ENCODE peak calls at places on chromosomes 3 and 15, in four cellular contexts. F, O, H and D are unnamed samples.

GRCh38 chr3:21531909-21532308 is 219.1 kb downstream of the ZNF385D start:
- DNase-seq in F (no peak), H (no peak), O (no peak), D (no peak)

GRCh38 chr3:187265461-187265955 is 26.0 kb downstream of the MASP1 start:
- DNase-seq in O (no peak), F (peak), H (no peak), D (no peak)

GRCh38 chr3:32467333-32468070 is 35.1 kb downstream of the CMTM6 start:
- DNase-seq in O (peak), H (peak), F (no peak), D (peak)

GRCh38 chr3:100214574-100214964 is 46.2 kb upstream of the TBC1D23 start:
- DNase-seq in F (no peak), H (no peak), O (no peak), D (no peak)

GRCh38 chr3:9861201-9861600 is 17.4 kb upstream of the RPUSD3 start:
- DNase-seq in H (no peak), F (no peak), O (no peak), D (no peak)

GRCh38 chr3:8529197-8529637 is 27.6 kb downstream of the LMCD1 start:
- DNase-seq in H (peak), F (peak), O (peak), D (no peak)

GRCh38 chr15:33296050-33296449 is 14.7 kb upstream of the RYR3 start:
- DNase-seq in O (no peak), F (no peak), H (no peak), D (no peak)

GRCh38 chr15:37020852-37021251 is 79.5 kb downstream of the MEIS2 start:
- DNase-seq in H (no peak), F (no peak), O (no peak), D (no peak)

GRCh38 chr3:5731100-5731499 is 543.6 kb downstream of the EDEM1 start:
- DNase-seq in H (no peak), O (no peak), F (no peak), D (no peak)

GRCh38 chr3:127671523-127672428 is 976 bp upstream of the ABTB1 start:
- DNase-seq in H (no peak), O (no peak), F (no peak), D (no peak)

GRCh38 chr3:17740703-17741102 is 1.7 kb downstream of the TBC1D5 start:
- DNase-seq in O (no peak), F (peak), H (peak), D (no peak)

GRCh38 chr3:87175662-87176230 is 51.4 kb upstream of the CHMP2B start:
- DNase-seq in F (no peak), O (no peak), H (no peak), D (no peak)

GRCh38 chr3:30469125-30469524 is 137.3 kb upstream of the TGFBR2 start:
- DNase-seq in O (no peak), H (no peak), F (no peak), D (no peak)

GRCh38 chr3:151440940-151441339 is 19.9 kb downstream of the IGSF10 start:
- DNase-seq in F (no peak), H (no peak), O (no peak), D (no peak)

GRCh38 chr3:31213869-31214486 is 318.7 kb upstream of the STT3B start:
- DNase-seq in F (no peak), H (no peak), O (no peak), D (no peak)

GRCh38 chr3:157508461-157508860 is 5.2 kb upstream of the VEPH1 start:
- DNase-seq in H (no peak), F (no peak), O (no peak), D (no peak)

GRCh38 chr3:108414007-108414406 is 96.4 kb downstream of the MYH15 start:
- DNase-seq in H (no peak), O (no peak), F (no peak), D (no peak)

GRCh38 chr3:123272547-123272946 is 70.8 kb downstream of the SEC22A start:
- DNase-seq in F (peak), H (peak), O (no peak), D (no peak)

GRCh38 chr3:22392859-22393258 is 641.8 kb upstream of the ZNF385D start:
- DNase-seq in H (no peak), O (no peak), F (no peak), D (no peak)

GRCh38 chr15:96340611-96341464 is 10.3 kb downstream of the NR2F2 start:
- DNase-seq in H (peak), O (no peak), F (peak), D (no peak)

GRCh38 chr15:29570931-29571727 is 251.1 kb downstream of the TJP1 start:
- DNase-seq in H (peak), O (peak), F (no peak), D (no peak)

GRCh38 chr3:165254812-165255211 is 58.6 kb upstream of the SLITRK3 start:
- DNase-seq in F (peak), H (peak), O (no peak), D (no peak)

GRCh38 chr3:58766587-58767282 is 100.2 kb upstream of the FAM3D start:
- DNase-seq in O (no peak), H (no peak), F (no peak), D (no peak)

GRCh38 chr15:28096720-28097431 is 2.2 kb downstream of the OCA2 start:
- DNase-seq in H (no peak), F (no peak), O (no peak), D (no peak)

GRCh38 chr3:13419356-13420050 is 619 bp downstream of the NUP210 start:
- DNase-seq in F (no peak), O (peak), H (no peak), D (no peak)
- H3K4me3 ChIP-seq in F (no peak), O (peak), H (no peak), D (peak)

DNA sequence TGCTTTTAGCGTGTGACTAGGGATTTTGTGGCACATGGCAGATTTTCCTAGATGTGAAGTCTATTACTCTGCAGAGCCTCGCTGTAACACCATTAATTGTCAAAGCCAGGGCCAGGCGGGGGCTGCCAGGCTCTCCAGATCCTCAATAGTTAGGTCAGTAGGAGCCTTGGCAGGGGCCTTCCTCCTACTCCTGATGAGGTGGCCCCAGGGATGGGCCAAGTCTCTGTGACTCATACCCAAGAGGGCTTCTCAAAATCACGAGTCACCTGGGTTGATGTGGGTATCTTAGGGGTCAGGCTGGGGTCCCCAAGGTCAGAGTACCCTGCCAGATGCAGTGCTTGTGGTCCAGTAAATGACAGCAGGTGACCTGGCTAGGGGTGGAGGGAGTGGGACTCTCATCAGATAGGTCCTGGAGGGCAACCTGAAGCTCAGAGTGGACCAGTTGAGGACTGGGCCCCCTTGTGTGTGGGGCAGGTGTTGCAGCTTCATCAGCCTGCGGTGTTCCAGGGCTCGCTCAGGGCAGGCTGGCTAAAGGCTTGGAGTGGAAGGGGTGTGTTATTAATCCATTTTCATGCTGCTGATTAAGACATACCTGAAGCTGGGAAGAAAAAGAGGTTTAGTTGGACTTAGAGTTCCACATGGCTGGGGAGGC is 88.5 kb upstream of the MYZAP start:
- DNase-seq in H (no peak), O (no peak), F (no peak), D (no peak)
- TF ChIP-seq CTCF in H (peak), O (no peak), F (peak), D (no peak)

GRCh38 chr3:126284258-126284904 is 72.8 kb downstream of the KLF15 start:
- DNase-seq in O (no peak), H (peak), F (no peak), D (no peak)

GRCh38 chr3:126288314-126288713 is 68.9 kb downstream of the KLF15 start:
- DNase-seq in H (no peak), F (no peak), O (no peak), D (no peak)

GRCh38 chr3:126287536-126288181 is 69.5 kb downstream of the KLF15 start:
- DNase-seq in F (peak), H (peak), O (peak), D (no peak)

GRCh38 chr3:126285369-126285768 is 71.8 kb downstream of the KLF15 start:
- DNase-seq in O (no peak), F (no peak), H (no peak), D (no peak)

DNA sequence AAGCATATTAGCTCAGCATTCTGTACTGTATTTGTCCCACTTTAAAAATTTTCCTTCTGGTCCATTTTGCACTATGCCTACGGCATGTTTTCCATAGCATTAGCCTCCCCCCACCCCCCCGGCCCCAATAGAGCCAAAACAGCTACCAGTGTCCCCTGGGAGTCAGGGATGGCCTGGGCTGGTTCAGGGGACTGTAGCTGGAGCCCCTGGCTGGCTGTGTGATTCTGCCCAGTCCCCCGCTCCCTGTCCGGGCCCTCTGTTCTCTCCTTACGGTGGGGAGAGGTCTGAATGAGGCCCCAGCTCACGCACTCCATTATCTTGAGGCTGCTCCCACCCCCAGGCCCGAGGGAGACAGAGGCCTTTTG is 70.1 kb downstream of the KLF15 start:
- DNase-seq in O (no peak), F (no peak), H (no peak), D (no peak)
- H3K4me3 ChIP-seq in O (no peak), F (peak), H (peak), D (peak)

DNA sequence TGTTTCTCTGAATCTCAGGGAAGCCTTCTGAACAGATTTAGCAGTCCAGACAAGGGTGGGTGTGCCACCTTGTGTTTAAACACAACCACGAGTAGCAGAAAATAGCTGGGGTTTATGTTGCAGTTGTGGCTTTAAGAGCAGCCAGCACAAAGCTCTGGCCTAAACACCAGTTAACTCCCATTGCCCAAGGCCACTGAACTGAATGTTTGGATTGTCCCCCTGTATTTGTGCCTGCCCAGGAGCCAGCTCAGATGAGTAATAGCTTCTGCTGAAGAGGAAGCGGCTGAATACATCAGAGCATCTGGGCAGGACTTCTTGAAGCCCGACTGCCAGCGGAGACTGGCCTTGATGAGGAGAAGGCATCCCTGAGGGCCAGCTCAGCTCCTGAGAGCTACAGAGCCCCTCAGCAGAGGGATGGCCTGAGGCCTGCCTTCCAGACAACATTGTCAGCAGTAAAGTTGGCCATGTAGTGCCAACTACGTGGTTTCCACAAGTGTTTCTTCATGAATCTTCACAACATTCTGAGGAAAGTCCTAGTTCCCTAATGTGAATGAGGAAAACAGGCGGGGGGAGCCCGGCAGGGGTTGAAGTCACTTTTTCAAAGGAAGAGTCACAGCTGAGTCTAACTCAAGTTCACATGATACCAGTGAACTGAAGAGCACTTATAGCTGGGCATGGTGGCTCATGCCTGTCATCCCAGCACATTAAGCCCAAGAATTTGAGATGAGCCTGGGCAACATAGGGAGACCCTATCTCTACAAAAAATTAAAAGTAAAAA is 65.8 kb upstream of the ZBTB38 start:
- DNase-seq in O (no peak), H (peak), F (peak), D (peak)
- TF ChIP-seq CTCF in O (no peak), H (peak), F (peak), D (peak)

DNA sequence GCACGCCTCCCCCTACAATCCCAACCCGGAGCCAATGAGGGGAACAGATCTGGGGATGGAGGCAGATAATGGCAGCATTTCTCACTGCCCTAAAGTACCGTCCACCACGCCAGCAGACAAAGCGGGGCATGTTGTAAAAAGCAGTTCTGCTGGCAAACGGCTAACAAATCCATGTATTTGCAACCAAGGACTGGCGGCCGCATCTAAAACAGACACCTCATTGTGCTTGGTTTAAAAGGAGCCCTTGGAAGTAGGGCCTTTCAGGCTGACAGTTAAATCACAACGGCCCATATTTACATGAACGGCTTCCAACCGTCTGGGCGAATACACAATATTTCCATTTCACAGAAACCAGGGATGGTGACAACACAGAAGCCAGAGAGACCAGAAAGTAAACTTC is 113.2 kb downstream of the PDZRN3 start:
- DNase-seq in F (no peak), O (no peak), H (no peak), D (no peak)
- H3K4me3 ChIP-seq in F (no peak), O (no peak), H (no peak), D (no peak)